ENCODE peak calls at places on chromosomes 1 and 21, in eight cellular contexts. V is H1; G is effector memory CD4-positive, alpha-beta T cell; O is transverse colon; C is psoas muscle; W is aorta; P is neural progenitor cell; B is GM23248. S is an unnamed sample. For H3K27me3, the result is how much of the 10 kb centered on the place peaks cover.

GRCh38 chr1:58809327-58810040 is 25.6 kb upstream of the JUN start:
- DNase-seq in C (no peak), B (peak), W (no peak), P (no peak), O (no peak), G (no peak), V (no peak), S (no peak)

GRCh38 chr1:208170252-208170651 is 73.9 kb downstream of the PLXNA2 start:
- DNase-seq in B (no peak), P (no peak), O (no peak), G (no peak), W (no peak), V (no peak), C (no peak), S (no peak)

GRCh38 chr1:24991242-24992037 is 61.4 kb upstream of the RUNX3 start:
- DNase-seq in B (no peak), O (no peak), G (no peak), P (no peak), C (no peak), W (no peak), V (no peak), S (no peak)

GRCh38 chr1:56146449-56146848 is 432.9 kb downstream of the PLPP3 start:
- DNase-seq in B (peak), O (no peak), G (no peak), P (no peak), C (no peak), V (no peak), W (no peak), S (peak)

GRCh38 chr1:8464987-8465386 is 147.1 kb downstream of the SLC45A1 start:
- DNase-seq in V (no peak), B (peak), C (no peak), P (no peak), W (no peak), G (no peak), O (no peak), S (no peak)

GRCh38 chr1:201888282-201889033 is at the start of gene SHISA4:
- DNase-seq in P (peak), O (peak), W (peak), V (peak), G (no peak), B (peak), C (peak), S (peak)

GRCh38 chr1:81717230-81717629 is 83.5 kb upstream of the ADGRL2 start:
- DNase-seq in P (no peak), G (no peak), B (peak), O (no peak), C (no peak), W (no peak), V (no peak), S (peak)

GRCh38 chr21:44354001-44354405 is 582 bp downstream of the TRPM2 start:
- DNase-seq in O (no peak), C (peak), V (no peak), P (no peak), G (no peak), B (no peak), W (no peak), S (peak)

GRCh38 chr1:61828814-61829213 is 86.5 kb downstream of the PATJ start:
- DNase-seq in V (no peak), C (no peak), G (no peak), P (no peak), O (no peak), W (no peak), B (no peak), S (no peak)

GRCh38 chr1:190000365-190000872 is 477.2 kb downstream of the BRINP3 start:
- DNase-seq in C (no peak), W (no peak), V (no peak), P (no peak), O (no peak), B (no peak), G (no peak), S (no peak)

GRCh38 chr1:61227857-61228557 is 145.6 kb downstream of the NFIA start:
- DNase-seq in B (no peak), G (no peak), C (no peak), P (no peak), W (no peak), O (no peak), V (no peak), S (no peak)

GRCh38 chr1:156154317-156154749 is 948 bp downstream of the SEMA4A start:
- DNase-seq in P (no peak), G (no peak), O (peak), C (peak), V (no peak), B (no peak), W (peak), S (no peak)

GRCh38 chr1:87432685-87433084 is 104.0 kb downstream of the LMO4 start:
- DNase-seq in P (no peak), C (no peak), G (no peak), B (no peak), O (no peak), W (no peak), V (no peak), S (no peak)

DNA sequence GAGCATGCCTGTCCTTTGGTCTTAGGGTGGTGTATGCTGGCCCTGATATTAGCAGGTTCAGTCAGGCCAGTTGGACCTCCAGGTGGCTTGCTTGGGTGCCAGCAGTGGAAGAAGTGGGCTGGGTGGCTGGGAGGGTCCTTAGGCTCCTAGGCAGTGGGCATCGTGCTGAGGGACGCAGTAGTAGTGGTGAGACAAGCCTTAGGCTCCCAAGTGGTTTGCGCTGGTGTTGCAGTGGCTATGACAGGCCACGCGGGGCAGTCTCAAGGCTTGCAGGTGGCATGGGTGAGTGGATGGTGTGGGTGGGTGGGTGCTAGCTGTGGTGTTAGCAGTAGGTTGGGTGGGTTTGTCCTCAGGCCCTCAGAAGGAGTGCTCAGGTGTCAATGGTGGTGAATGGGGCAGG is 162.3 kb downstream of the FMN2 start:
- DNase-seq in V (no peak), W (no peak), G (no peak), B (no peak), C (no peak), P (no peak), O (no peak), S (no peak)
- H3K27me3 ChIP-seq in V (under half), W (under half), G (under half), B (under half), C (under half), P (under half), O (under half), S (under half)

GRCh38 chr1:177164380-177165068 is at the start of gene ASTN1:
- DNase-seq in G (no peak), C (no peak), B (peak), P (peak), O (no peak), V (peak), W (no peak), S (peak)
- H3K27me3 ChIP-seq in G (under half), C (under half), B (half or more), P (half or more), O (half or more), V (under half), W (under half), S (under half)

GRCh38 chr1:2215909-2216766 is 12.0 kb upstream of the SKI start:
- DNase-seq in V (no peak), W (no peak), O (no peak), P (no peak), C (no peak), B (no peak), G (no peak), S (no peak)

GRCh38 chr1:2214541-2215241 is 13.4 kb upstream of the SKI start:
- DNase-seq in G (no peak), B (no peak), V (no peak), O (peak), P (no peak), W (peak), C (peak), S (peak)

GRCh38 chr1:2213576-2214505 is 14.3 kb upstream of the SKI start:
- DNase-seq in P (no peak), O (peak), B (peak), C (peak), V (no peak), G (no peak), W (peak), S (peak)

GRCh38 chr1:2216767-2217058 is 11.4 kb upstream of the SKI start:
- DNase-seq in B (no peak), V (no peak), C (no peak), O (no peak), W (no peak), P (no peak), G (no peak), S (no peak)

DNA sequence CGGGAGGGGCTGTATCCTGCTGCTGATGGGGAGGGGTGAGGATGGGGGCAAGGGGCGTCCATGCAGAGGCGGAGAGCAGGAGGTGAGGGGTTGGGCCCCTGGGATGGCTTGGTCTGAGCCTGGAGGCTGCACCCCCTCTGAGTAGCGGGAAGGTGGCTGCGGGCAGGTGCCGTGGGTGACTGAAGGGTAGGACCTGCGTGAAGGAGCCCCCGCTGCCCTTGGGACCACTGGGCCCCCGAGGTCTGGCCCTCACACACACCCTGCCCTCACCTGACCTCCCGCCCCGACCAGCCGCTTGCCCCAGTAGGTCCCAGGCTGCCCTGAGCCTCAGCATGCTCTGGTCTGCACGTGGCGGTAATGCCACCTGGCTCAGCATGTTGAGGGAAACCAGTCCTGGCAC is 12.8 kb upstream of the SKI start:
- DNase-seq in W (no peak), V (no peak), C (no peak), P (no peak), B (no peak), G (no peak), O (no peak), S (no peak)
- H3K27me3 ChIP-seq in W (under half), V (under half), C (under half), P (under half), B (under half), G (under half), O (under half), S (under half)

DNA sequence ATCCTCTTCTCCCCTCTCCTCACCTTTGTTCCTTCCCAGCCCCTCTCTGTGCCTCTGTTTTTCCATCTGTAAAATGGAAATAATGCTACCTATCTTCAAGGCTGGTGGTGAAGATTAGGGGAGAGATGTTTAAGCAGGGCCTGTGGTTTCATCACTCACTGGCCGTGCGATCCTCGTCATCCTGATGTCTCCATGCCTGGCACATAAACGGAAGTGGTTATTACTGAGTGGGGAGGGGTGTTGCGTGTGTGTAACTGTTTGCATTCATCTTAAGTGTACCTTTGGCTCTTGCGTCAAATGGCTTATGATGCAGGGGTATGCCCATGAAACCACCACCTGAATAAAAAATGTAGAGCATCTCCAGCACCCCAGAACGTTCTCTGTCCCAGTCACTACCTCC is 17.2 kb upstream of the C1QA start:
- DNase-seq in C (no peak), V (no peak), G (no peak), O (no peak), W (no peak), P (no peak), B (no peak), S (peak)
- H3K27me3 ChIP-seq in C (under half), V (under half), G (under half), O (half or more), W (under half), P (under half), B (half or more), S (under half)